ENCODE peak calls at places on chromosomes 12 and 14, in eight cellular contexts. Q, B, K, J, I, F, D and L are unnamed samples.
A peak's percentile ranks its signal among the peaks of the same experiment; 100 is the strongest.

GRCh38 chr12:91978143-91978542 is 167.5 kb downstream of the BTG1 start:
- DNase-seq in J (no peak), D (no peak), Q (no peak), I (no peak), F (no peak), B (no peak), K (no peak), L (no peak)

GRCh38 chr12:122421815-122422737 is at the start of gene CLIP1:
- DNase-seq in D (peak; percentile 33), B (peak; percentile 89), F (peak; percentile 92), I (peak; percentile 85), Q (peak; percentile 67), J (peak; percentile 42), K (peak; percentile 71), L (peak; percentile 87)

GRCh38 chr12:94707892-94708291 is 57.5 kb upstream of the TMCC3 start:
- DNase-seq in K (no peak), I (no peak), J (peak; percentile 89), F (no peak), D (peak; percentile 39), B (no peak), Q (no peak), L (no peak)

GRCh38 chr12:6919588-6919987 is 5.2 kb downstream of the ENO2 start:
- DNase-seq in F (peak; percentile 50), B (no peak), Q (no peak), D (no peak), K (no peak), J (no peak), I (no peak), L (no peak)

GRCh38 chr14:34806257-34806656 is 68.9 kb downstream of the BAZ1A start:
- DNase-seq in F (no peak), Q (no peak), J (no peak), K (no peak), B (no peak), I (no peak), D (no peak), L (no peak)

GRCh38 chr12:94704452-94704871 is 54.1 kb upstream of the TMCC3 start:
- DNase-seq in F (no peak), D (peak; percentile 27), Q (no peak), I (no peak), J (peak; percentile 87), K (no peak), B (no peak), L (peak; percentile 11)

GRCh38 chr12:122855985-122856831 is 21.0 kb downstream of the HIP1R start:
- DNase-seq in Q (no peak), D (no peak), I (no peak), J (no peak), F (peak; percentile 68), K (no peak), B (peak; percentile 67), L (no peak)

GRCh38 chr14:46048127-46048526 is 603.5 kb downstream of the RPL10L start:
- DNase-seq in J (peak; percentile 35), Q (no peak), F (no peak), I (peak; percentile 46), B (no peak), K (no peak), D (peak; percentile 10), L (peak; percentile 18)

GRCh38 chr14:44649056-44649455 is 142.0 kb upstream of the FSCB start:
- DNase-seq in Q (no peak), D (no peak), F (no peak), B (no peak), K (no peak), I (no peak), J (no peak), L (no peak)

GRCh38 chr12:24705741-24706358 is 243.1 kb downstream of the BCAT1 start:
- DNase-seq in K (no peak), J (peak; percentile 2), Q (no peak), F (no peak), B (no peak), D (no peak), I (no peak), L (no peak)

GRCh38 chr12:76085159-76085868 is 829 bp upstream of the NAP1L1 start:
- DNase-seq in Q (peak; percentile 39), K (peak; percentile 53), F (no peak), I (no peak), D (peak; percentile 12), J (peak; percentile 78), B (no peak), L (no peak)

GRCh38 chr12:57149309-57149900 is 2.0 kb upstream of the LRP1-AS start:
- DNase-seq in F (no peak), J (peak; percentile 18), D (peak; percentile 55), B (peak; percentile 86), I (no peak), Q (no peak), K (no peak), L (no peak)

GRCh38 chr12:110937104-110937641 is 16.8 kb upstream of the MYL2 start:
- DNase-seq in D (peak; percentile 39), I (peak; percentile 73), F (peak; percentile 89), B (peak; percentile 78), K (peak; percentile 69), J (peak; percentile 16), Q (peak; percentile 69), L (peak; percentile 67)

GRCh38 chr12:70691018-70691672 is 53.9 kb upstream of the PTPRB start:
- DNase-seq in K (no peak), Q (no peak), F (no peak), J (peak; percentile 81), I (no peak), D (no peak), B (no peak), L (no peak)

GRCh38 chr14:68132722-68133121 is 313.1 kb downstream of the RAD51B start:
- DNase-seq in J (no peak), D (no peak), F (no peak), I (no peak), Q (no peak), K (no peak), B (no peak), L (no peak)

GRCh38 chr12:6340745-6341438 is 984 bp downstream of the TNFRSF1A start:
- DNase-seq in Q (no peak), K (no peak), B (no peak), J (no peak), F (peak; percentile 85), D (no peak), I (no peak), L (no peak)

GRCh38 chr12:4191149-4191548 is 82.4 kb upstream of the CCND2 start:
- DNase-seq in Q (no peak), B (no peak), J (no peak), I (no peak), K (no peak), F (no peak), D (no peak), L (no peak)